ENCODE peak calls at places on chromosomes 13 and 19, in seven cellular contexts. One of them, this sample, is unnamed.

GRCh38 chr19:40596608-40597328 is 4.4 kb upstream of the LTBP4 start:
- DNase-seq in neural crest cell: peak; percentile 58
- DNase-seq in stimulated activated CD4-positive, alpha-beta T cell treated with anti-CD3 and anti-CD28 coated beads, Interleukin-2, amount 100 ng/mL, for 48 hours: no peak
- DNase-seq in germinal center: no peak
- DNase-seq in activated naive CD8-positive, alpha-beta T cell treated with anti-CD3 and anti-CD28 coated beads for 36 hours: peak; percentile 49
- DNase-seq in CD8-positive, alpha-beta T cell: no peak
- DNase-seq in CD4-positive, alpha-beta memory T cell: no peak
- DNase-seq in this sample: peak; percentile 64

GRCh38 chr19:38093587-38093986 is 130.4 kb downstream of the DPF1 start:
- DNase-seq in neural crest cell: no peak
- DNase-seq in stimulated activated CD4-positive, alpha-beta T cell treated with anti-CD3 and anti-CD28 coated beads, Interleukin-2, amount 100 ng/mL, for 48 hours: no peak
- DNase-seq in germinal center: no peak
- DNase-seq in activated naive CD8-positive, alpha-beta T cell treated with anti-CD3 and anti-CD28 coated beads for 36 hours: no peak
- DNase-seq in CD8-positive, alpha-beta T cell: no peak
- DNase-seq in CD4-positive, alpha-beta memory T cell: no peak
- DNase-seq in this sample: no peak

GRCh38 chr19:55320844-55321419 is 4.2 kb downstream of the TMEM150B start:
- DNase-seq in neural crest cell: no peak
- DNase-seq in stimulated activated CD4-positive, alpha-beta T cell treated with anti-CD3 and anti-CD28 coated beads, Interleukin-2, amount 100 ng/mL, for 48 hours: no peak
- DNase-seq in germinal center: no peak
- DNase-seq in activated naive CD8-positive, alpha-beta T cell treated with anti-CD3 and anti-CD28 coated beads for 36 hours: no peak
- DNase-seq in CD8-positive, alpha-beta T cell: no peak
- DNase-seq in CD4-positive, alpha-beta memory T cell: no peak
- DNase-seq in this sample: no peak

GRCh38 chr19:6103217-6103644 is 7.1 kb downstream of the RFX2 start:
- DNase-seq in neural crest cell: no peak
- DNase-seq in stimulated activated CD4-positive, alpha-beta T cell treated with anti-CD3 and anti-CD28 coated beads, Interleukin-2, amount 100 ng/mL, for 48 hours: no peak
- DNase-seq in germinal center: no peak
- DNase-seq in activated naive CD8-positive, alpha-beta T cell treated with anti-CD3 and anti-CD28 coated beads for 36 hours: no peak
- DNase-seq in CD8-positive, alpha-beta T cell: no peak
- DNase-seq in CD4-positive, alpha-beta memory T cell: no peak
- DNase-seq in this sample: no peak

GRCh38 chr13:40094056-40094455 is 438.6 kb downstream of the COG6 start:
- DNase-seq in neural crest cell: no peak
- DNase-seq in stimulated activated CD4-positive, alpha-beta T cell treated with anti-CD3 and anti-CD28 coated beads, Interleukin-2, amount 100 ng/mL, for 48 hours: no peak
- DNase-seq in germinal center: no peak
- DNase-seq in activated naive CD8-positive, alpha-beta T cell treated with anti-CD3 and anti-CD28 coated beads for 36 hours: no peak
- DNase-seq in CD8-positive, alpha-beta T cell: no peak
- DNase-seq in CD4-positive, alpha-beta memory T cell: no peak
- DNase-seq in this sample: no peak

GRCh38 chr13:70375718-70376117 is 267.5 kb upstream of the KLHL1 start:
- DNase-seq in neural crest cell: no peak
- DNase-seq in stimulated activated CD4-positive, alpha-beta T cell treated with anti-CD3 and anti-CD28 coated beads, Interleukin-2, amount 100 ng/mL, for 48 hours: no peak
- DNase-seq in germinal center: no peak
- DNase-seq in activated naive CD8-positive, alpha-beta T cell treated with anti-CD3 and anti-CD28 coated beads for 36 hours: no peak
- DNase-seq in CD8-positive, alpha-beta T cell: no peak
- DNase-seq in CD4-positive, alpha-beta memory T cell: no peak
- DNase-seq in this sample: no peak

GRCh38 chr13:45167611-45168554 is 33.0 kb downstream of the KCTD4 start:
- DNase-seq in neural crest cell: no peak
- DNase-seq in stimulated activated CD4-positive, alpha-beta T cell treated with anti-CD3 and anti-CD28 coated beads, Interleukin-2, amount 100 ng/mL, for 48 hours: no peak
- DNase-seq in germinal center: no peak
- DNase-seq in activated naive CD8-positive, alpha-beta T cell treated with anti-CD3 and anti-CD28 coated beads for 36 hours: no peak
- DNase-seq in CD8-positive, alpha-beta T cell: no peak
- DNase-seq in CD4-positive, alpha-beta memory T cell: no peak
- DNase-seq in this sample: peak; percentile 60

GRCh38 chr19:39546599-39546998 is 6.6 kb upstream of the EID2 start:
- DNase-seq in neural crest cell: no peak
- DNase-seq in stimulated activated CD4-positive, alpha-beta T cell treated with anti-CD3 and anti-CD28 coated beads, Interleukin-2, amount 100 ng/mL, for 48 hours: no peak
- DNase-seq in germinal center: no peak
- DNase-seq in activated naive CD8-positive, alpha-beta T cell treated with anti-CD3 and anti-CD28 coated beads for 36 hours: no peak
- DNase-seq in CD8-positive, alpha-beta T cell: no peak
- DNase-seq in CD4-positive, alpha-beta memory T cell: no peak
- DNase-seq in this sample: no peak

GRCh38 chr13:99307648-99308339 is 595 bp upstream of the GPR183 start:
- DNase-seq in neural crest cell: no peak
- DNase-seq in stimulated activated CD4-positive, alpha-beta T cell treated with anti-CD3 and anti-CD28 coated beads, Interleukin-2, amount 100 ng/mL, for 48 hours: peak; percentile 60
- DNase-seq in germinal center: no peak
- DNase-seq in activated naive CD8-positive, alpha-beta T cell treated with anti-CD3 and anti-CD28 coated beads for 36 hours: peak; percentile 60
- DNase-seq in CD8-positive, alpha-beta T cell: peak; percentile 63
- DNase-seq in CD4-positive, alpha-beta memory T cell: no peak
- DNase-seq in this sample: no peak

GRCh38 chr13:101654916-101655315 is 202.4 kb downstream of the ITGBL1 start:
- DNase-seq in neural crest cell: no peak
- DNase-seq in stimulated activated CD4-positive, alpha-beta T cell treated with anti-CD3 and anti-CD28 coated beads, Interleukin-2, amount 100 ng/mL, for 48 hours: no peak
- DNase-seq in germinal center: no peak
- DNase-seq in activated naive CD8-positive, alpha-beta T cell treated with anti-CD3 and anti-CD28 coated beads for 36 hours: no peak
- DNase-seq in CD8-positive, alpha-beta T cell: no peak
- DNase-seq in CD4-positive, alpha-beta memory T cell: no peak
- DNase-seq in this sample: no peak

GRCh38 chr13:34931572-34931971 is 10.5 kb upstream of the NBEA start:
- DNase-seq in neural crest cell: no peak
- DNase-seq in stimulated activated CD4-positive, alpha-beta T cell treated with anti-CD3 and anti-CD28 coated beads, Interleukin-2, amount 100 ng/mL, for 48 hours: no peak
- DNase-seq in germinal center: no peak
- DNase-seq in activated naive CD8-positive, alpha-beta T cell treated with anti-CD3 and anti-CD28 coated beads for 36 hours: no peak
- DNase-seq in CD8-positive, alpha-beta T cell: no peak
- DNase-seq in CD4-positive, alpha-beta memory T cell: no peak
- DNase-seq in this sample: no peak

GRCh38 chr19:53076984-53077383 is 26.2 kb downstream of the ZNF160 start:
- DNase-seq in neural crest cell: peak; percentile 66
- DNase-seq in stimulated activated CD4-positive, alpha-beta T cell treated with anti-CD3 and anti-CD28 coated beads, Interleukin-2, amount 100 ng/mL, for 48 hours: no peak
- DNase-seq in germinal center: no peak
- DNase-seq in activated naive CD8-positive, alpha-beta T cell treated with anti-CD3 and anti-CD28 coated beads for 36 hours: peak; percentile 19
- DNase-seq in CD8-positive, alpha-beta T cell: no peak
- DNase-seq in CD4-positive, alpha-beta memory T cell: no peak
- DNase-seq in this sample: no peak

GRCh38 chr19:1855828-1856255 is 7.5 kb downstream of the KLF16 start:
- DNase-seq in neural crest cell: no peak
- DNase-seq in stimulated activated CD4-positive, alpha-beta T cell treated with anti-CD3 and anti-CD28 coated beads, Interleukin-2, amount 100 ng/mL, for 48 hours: no peak
- DNase-seq in germinal center: no peak
- DNase-seq in activated naive CD8-positive, alpha-beta T cell treated with anti-CD3 and anti-CD28 coated beads for 36 hours: peak; percentile 57
- DNase-seq in CD8-positive, alpha-beta T cell: peak; percentile 41
- DNase-seq in CD4-positive, alpha-beta memory T cell: peak; percentile 34
- DNase-seq in this sample: no peak

GRCh38 chr19:19434483-19435045 is 29.1 kb downstream of the GATAD2A start:
- DNase-seq in neural crest cell: no peak
- DNase-seq in stimulated activated CD4-positive, alpha-beta T cell treated with anti-CD3 and anti-CD28 coated beads, Interleukin-2, amount 100 ng/mL, for 48 hours: no peak
- DNase-seq in germinal center: no peak
- DNase-seq in activated naive CD8-positive, alpha-beta T cell treated with anti-CD3 and anti-CD28 coated beads for 36 hours: no peak
- DNase-seq in CD8-positive, alpha-beta T cell: no peak
- DNase-seq in CD4-positive, alpha-beta memory T cell: no peak
- DNase-seq in this sample: no peak

GRCh38 chr19:44635581-44636438 is 7.9 kb upstream of the PVR start:
- DNase-seq in neural crest cell: no peak
- DNase-seq in stimulated activated CD4-positive, alpha-beta T cell treated with anti-CD3 and anti-CD28 coated beads, Interleukin-2, amount 100 ng/mL, for 48 hours: no peak
- DNase-seq in germinal center: no peak
- DNase-seq in activated naive CD8-positive, alpha-beta T cell treated with anti-CD3 and anti-CD28 coated beads for 36 hours: no peak
- DNase-seq in CD8-positive, alpha-beta T cell: no peak
- DNase-seq in CD4-positive, alpha-beta memory T cell: no peak
- DNase-seq in this sample: no peak

GRCh38 chr19:54209058-54209747 is 8.5 kb downstream of the RPS9 start:
- DNase-seq in neural crest cell: no peak
- DNase-seq in stimulated activated CD4-positive, alpha-beta T cell treated with anti-CD3 and anti-CD28 coated beads, Interleukin-2, amount 100 ng/mL, for 48 hours: no peak
- DNase-seq in germinal center: no peak
- DNase-seq in activated naive CD8-positive, alpha-beta T cell treated with anti-CD3 and anti-CD28 coated beads for 36 hours: peak; percentile 22
- DNase-seq in CD8-positive, alpha-beta T cell: no peak
- DNase-seq in CD4-positive, alpha-beta memory T cell: no peak
- DNase-seq in this sample: no peak

GRCh38 chr13:76948139-76948538 is at the start of gene ACOD1:
- DNase-seq in neural crest cell: no peak
- DNase-seq in stimulated activated CD4-positive, alpha-beta T cell treated with anti-CD3 and anti-CD28 coated beads, Interleukin-2, amount 100 ng/mL, for 48 hours: no peak
- DNase-seq in germinal center: no peak
- DNase-seq in activated naive CD8-positive, alpha-beta T cell treated with anti-CD3 and anti-CD28 coated beads for 36 hours: no peak
- DNase-seq in CD8-positive, alpha-beta T cell: no peak
- DNase-seq in CD4-positive, alpha-beta memory T cell: no peak
- DNase-seq in this sample: no peak

GRCh38 chr13:83732755-83733154 is 149.5 kb downstream of the SLITRK1 start:
- DNase-seq in neural crest cell: no peak
- DNase-seq in stimulated activated CD4-positive, alpha-beta T cell treated with anti-CD3 and anti-CD28 coated beads, Interleukin-2, amount 100 ng/mL, for 48 hours: no peak
- DNase-seq in germinal center: no peak
- DNase-seq in activated naive CD8-positive, alpha-beta T cell treated with anti-CD3 and anti-CD28 coated beads for 36 hours: no peak
- DNase-seq in CD8-positive, alpha-beta T cell: no peak
- DNase-seq in CD4-positive, alpha-beta memory T cell: no peak
- DNase-seq in this sample: no peak

GRCh38 chr13:49265822-49266221 is 18.1 kb downstream of the CDADC1 start:
- DNase-seq in neural crest cell: no peak
- DNase-seq in stimulated activated CD4-positive, alpha-beta T cell treated with anti-CD3 and anti-CD28 coated beads, Interleukin-2, amount 100 ng/mL, for 48 hours: no peak
- DNase-seq in germinal center: no peak
- DNase-seq in activated naive CD8-positive, alpha-beta T cell treated with anti-CD3 and anti-CD28 coated beads for 36 hours: no peak
- DNase-seq in CD8-positive, alpha-beta T cell: no peak
- DNase-seq in CD4-positive, alpha-beta memory T cell: no peak
- DNase-seq in this sample: no peak

GRCh38 chr19:15195381-15195964 is 5.3 kb downstream of the NOTCH3 start:
- DNase-seq in neural crest cell: peak; percentile 53
- DNase-seq in stimulated activated CD4-positive, alpha-beta T cell treated with anti-CD3 and anti-CD28 coated beads, Interleukin-2, amount 100 ng/mL, for 48 hours: no peak
- DNase-seq in germinal center: no peak
- DNase-seq in activated naive CD8-positive, alpha-beta T cell treated with anti-CD3 and anti-CD28 coated beads for 36 hours: no peak
- DNase-seq in CD8-positive, alpha-beta T cell: no peak
- DNase-seq in CD4-positive, alpha-beta memory T cell: no peak
- DNase-seq in this sample: peak; percentile 66

GRCh38 chr13:114140909-114141255 is 8.5 kb upstream of the RASA3 start:
- DNase-seq in neural crest cell: no peak
- DNase-seq in stimulated activated CD4-positive, alpha-beta T cell treated with anti-CD3 and anti-CD28 coated beads, Interleukin-2, amount 100 ng/mL, for 48 hours: no peak
- DNase-seq in germinal center: no peak
- DNase-seq in activated naive CD8-positive, alpha-beta T cell treated with anti-CD3 and anti-CD28 coated beads for 36 hours: no peak
- DNase-seq in CD8-positive, alpha-beta T cell: peak; percentile 68
- DNase-seq in CD4-positive, alpha-beta memory T cell: peak; percentile 54
- DNase-seq in this sample: no peak

GRCh38 chr13:113298001-113298945 is 1.2 kb downstream of the LAMP1 start:
- DNase-seq in neural crest cell: no peak
- DNase-seq in stimulated activated CD4-positive, alpha-beta T cell treated with anti-CD3 and anti-CD28 coated beads, Interleukin-2, amount 100 ng/mL, for 48 hours: no peak
- DNase-seq in germinal center: no peak
- DNase-seq in activated naive CD8-positive, alpha-beta T cell treated with anti-CD3 and anti-CD28 coated beads for 36 hours: no peak
- DNase-seq in CD8-positive, alpha-beta T cell: no peak
- DNase-seq in CD4-positive, alpha-beta memory T cell: no peak
- DNase-seq in this sample: no peak

GRCh38 chr19:46416077-46416709 is 2.8 kb upstream of the CCDC8 start:
- DNase-seq in neural crest cell: peak; percentile 91
- DNase-seq in stimulated activated CD4-positive, alpha-beta T cell treated with anti-CD3 and anti-CD28 coated beads, Interleukin-2, amount 100 ng/mL, for 48 hours: no peak
- DNase-seq in germinal center: no peak
- DNase-seq in activated naive CD8-positive, alpha-beta T cell treated with anti-CD3 and anti-CD28 coated beads for 36 hours: peak; percentile 55
- DNase-seq in CD8-positive, alpha-beta T cell: no peak
- DNase-seq in CD4-positive, alpha-beta memory T cell: no peak
- DNase-seq in this sample: peak; percentile 82

GRCh38 chr13:94713556-94714182 is 1.3 kb upstream of the SOX21 start:
- DNase-seq in neural crest cell: no peak
- DNase-seq in stimulated activated CD4-positive, alpha-beta T cell treated with anti-CD3 and anti-CD28 coated beads, Interleukin-2, amount 100 ng/mL, for 48 hours: no peak
- DNase-seq in germinal center: no peak
- DNase-seq in activated naive CD8-positive, alpha-beta T cell treated with anti-CD3 and anti-CD28 coated beads for 36 hours: no peak
- DNase-seq in CD8-positive, alpha-beta T cell: no peak
- DNase-seq in CD4-positive, alpha-beta memory T cell: no peak
- DNase-seq in this sample: no peak

GRCh38 chr13:23531446-23531845 is 38.8 kb upstream of the TNFRSF19 start:
- DNase-seq in neural crest cell: no peak
- DNase-seq in stimulated activated CD4-positive, alpha-beta T cell treated with anti-CD3 and anti-CD28 coated beads, Interleukin-2, amount 100 ng/mL, for 48 hours: no peak
- DNase-seq in germinal center: no peak
- DNase-seq in activated naive CD8-positive, alpha-beta T cell treated with anti-CD3 and anti-CD28 coated beads for 36 hours: no peak
- DNase-seq in CD8-positive, alpha-beta T cell: no peak
- DNase-seq in CD4-positive, alpha-beta memory T cell: no peak
- DNase-seq in this sample: no peak

GRCh38 chr19:46932346-46932745 is 71.5 kb downstream of the ARHGAP35 start:
- DNase-seq in neural crest cell: no peak
- DNase-seq in stimulated activated CD4-positive, alpha-beta T cell treated with anti-CD3 and anti-CD28 coated beads, Interleukin-2, amount 100 ng/mL, for 48 hours: no peak
- DNase-seq in germinal center: no peak
- DNase-seq in activated naive CD8-positive, alpha-beta T cell treated with anti-CD3 and anti-CD28 coated beads for 36 hours: no peak
- DNase-seq in CD8-positive, alpha-beta T cell: no peak
- DNase-seq in CD4-positive, alpha-beta memory T cell: no peak
- DNase-seq in this sample: no peak

GRCh38 chr13:50631041-50631440 is 212.5 kb downstream of the DLEU7 start:
- DNase-seq in neural crest cell: no peak
- DNase-seq in stimulated activated CD4-positive, alpha-beta T cell treated with anti-CD3 and anti-CD28 coated beads, Interleukin-2, amount 100 ng/mL, for 48 hours: no peak
- DNase-seq in germinal center: no peak
- DNase-seq in activated naive CD8-positive, alpha-beta T cell treated with anti-CD3 and anti-CD28 coated beads for 36 hours: no peak
- DNase-seq in CD8-positive, alpha-beta T cell: no peak
- DNase-seq in CD4-positive, alpha-beta memory T cell: no peak
- DNase-seq in this sample: no peak

GRCh38 chr13:114132419-114133121 is at the start of gene RASA3:
- DNase-seq in neural crest cell: peak; percentile 70
- DNase-seq in stimulated activated CD4-positive, alpha-beta T cell treated with anti-CD3 and anti-CD28 coated beads, Interleukin-2, amount 100 ng/mL, for 48 hours: peak; percentile 52
- DNase-seq in germinal center: peak; percentile 87
- DNase-seq in activated naive CD8-positive, alpha-beta T cell treated with anti-CD3 and anti-CD28 coated beads for 36 hours: peak; percentile 83
- DNase-seq in CD8-positive, alpha-beta T cell: peak; percentile 66
- DNase-seq in CD4-positive, alpha-beta memory T cell: peak; percentile 59
- DNase-seq in this sample: peak; percentile 27

GRCh38 chr19:575527-576506 is 3.4 kb downstream of the BSG start:
- DNase-seq in neural crest cell: no peak
- DNase-seq in stimulated activated CD4-positive, alpha-beta T cell treated with anti-CD3 and anti-CD28 coated beads, Interleukin-2, amount 100 ng/mL, for 48 hours: no peak
- DNase-seq in germinal center: no peak
- DNase-seq in activated naive CD8-positive, alpha-beta T cell treated with anti-CD3 and anti-CD28 coated beads for 36 hours: no peak
- DNase-seq in CD8-positive, alpha-beta T cell: no peak
- DNase-seq in CD4-positive, alpha-beta memory T cell: no peak
- DNase-seq in this sample: no peak

GRCh38 chr13:45416521-45417125 is 1.6 kb downstream of the SLC25A30 start:
- DNase-seq in neural crest cell: no peak
- DNase-seq in stimulated activated CD4-positive, alpha-beta T cell treated with anti-CD3 and anti-CD28 coated beads, Interleukin-2, amount 100 ng/mL, for 48 hours: no peak
- DNase-seq in germinal center: no peak
- DNase-seq in activated naive CD8-positive, alpha-beta T cell treated with anti-CD3 and anti-CD28 coated beads for 36 hours: no peak
- DNase-seq in CD8-positive, alpha-beta T cell: no peak
- DNase-seq in CD4-positive, alpha-beta memory T cell: no peak
- DNase-seq in this sample: no peak

GRCh38 chr19:2043269-2043641 is 7.8 kb downstream of the MKNK2 start:
- DNase-seq in neural crest cell: no peak
- DNase-seq in stimulated activated CD4-positive, alpha-beta T cell treated with anti-CD3 and anti-CD28 coated beads, Interleukin-2, amount 100 ng/mL, for 48 hours: no peak
- DNase-seq in germinal center: no peak
- DNase-seq in activated naive CD8-positive, alpha-beta T cell treated with anti-CD3 and anti-CD28 coated beads for 36 hours: no peak
- DNase-seq in CD8-positive, alpha-beta T cell: no peak
- DNase-seq in CD4-positive, alpha-beta memory T cell: no peak
- DNase-seq in this sample: no peak

GRCh38 chr19:38565686-38566105 is 52.1 kb downstream of the MAP4K1 start:
- DNase-seq in neural crest cell: no peak
- DNase-seq in stimulated activated CD4-positive, alpha-beta T cell treated with anti-CD3 and anti-CD28 coated beads, Interleukin-2, amount 100 ng/mL, for 48 hours: no peak
- DNase-seq in germinal center: no peak
- DNase-seq in activated naive CD8-positive, alpha-beta T cell treated with anti-CD3 and anti-CD28 coated beads for 36 hours: no peak
- DNase-seq in CD8-positive, alpha-beta T cell: no peak
- DNase-seq in CD4-positive, alpha-beta memory T cell: no peak
- DNase-seq in this sample: no peak

GRCh38 chr19:3015126-3016057 is 13.7 kb downstream of the TLE2 start:
- DNase-seq in neural crest cell: no peak
- DNase-seq in stimulated activated CD4-positive, alpha-beta T cell treated with anti-CD3 and anti-CD28 coated beads, Interleukin-2, amount 100 ng/mL, for 48 hours: no peak
- DNase-seq in germinal center: no peak
- DNase-seq in activated naive CD8-positive, alpha-beta T cell treated with anti-CD3 and anti-CD28 coated beads for 36 hours: no peak
- DNase-seq in CD8-positive, alpha-beta T cell: no peak
- DNase-seq in CD4-positive, alpha-beta memory T cell: no peak
- DNase-seq in this sample: no peak

GRCh38 chr19:2221918-2222317 is 14.2 kb downstream of the PLEKHJ1 start:
- DNase-seq in neural crest cell: no peak
- DNase-seq in stimulated activated CD4-positive, alpha-beta T cell treated with anti-CD3 and anti-CD28 coated beads, Interleukin-2, amount 100 ng/mL, for 48 hours: no peak
- DNase-seq in germinal center: no peak
- DNase-seq in activated naive CD8-positive, alpha-beta T cell treated with anti-CD3 and anti-CD28 coated beads for 36 hours: no peak
- DNase-seq in CD8-positive, alpha-beta T cell: no peak
- DNase-seq in CD4-positive, alpha-beta memory T cell: no peak
- DNase-seq in this sample: no peak

GRCh38 chr13:39688699-39689405 is 33.4 kb downstream of the COG6 start:
- DNase-seq in neural crest cell: no peak
- DNase-seq in stimulated activated CD4-positive, alpha-beta T cell treated with anti-CD3 and anti-CD28 coated beads, Interleukin-2, amount 100 ng/mL, for 48 hours: no peak
- DNase-seq in germinal center: no peak
- DNase-seq in activated naive CD8-positive, alpha-beta T cell treated with anti-CD3 and anti-CD28 coated beads for 36 hours: no peak
- DNase-seq in CD8-positive, alpha-beta T cell: no peak
- DNase-seq in CD4-positive, alpha-beta memory T cell: no peak
- DNase-seq in this sample: no peak

GRCh38 chr19:5048091-5048726 is 79.3 kb downstream of the KDM4B start:
- DNase-seq in neural crest cell: peak; percentile 89
- DNase-seq in stimulated activated CD4-positive, alpha-beta T cell treated with anti-CD3 and anti-CD28 coated beads, Interleukin-2, amount 100 ng/mL, for 48 hours: peak; percentile 68
- DNase-seq in germinal center: peak; percentile 83
- DNase-seq in activated naive CD8-positive, alpha-beta T cell treated with anti-CD3 and anti-CD28 coated beads for 36 hours: peak; percentile 67
- DNase-seq in CD8-positive, alpha-beta T cell: peak; percentile 46
- DNase-seq in CD4-positive, alpha-beta memory T cell: peak; percentile 36
- DNase-seq in this sample: peak; percentile 83

GRCh38 chr13:95485045-95485517 is 67.4 kb upstream of the CLDN10 start:
- DNase-seq in neural crest cell: no peak
- DNase-seq in stimulated activated CD4-positive, alpha-beta T cell treated with anti-CD3 and anti-CD28 coated beads, Interleukin-2, amount 100 ng/mL, for 48 hours: no peak
- DNase-seq in germinal center: no peak
- DNase-seq in activated naive CD8-positive, alpha-beta T cell treated with anti-CD3 and anti-CD28 coated beads for 36 hours: no peak
- DNase-seq in CD8-positive, alpha-beta T cell: no peak
- DNase-seq in CD4-positive, alpha-beta memory T cell: no peak
- DNase-seq in this sample: no peak